ENCODE peak calls at places on chromosomes 6 and 20, in four cellular contexts. X is CD8-positive, alpha-beta T cell; O is dorsolateral prefrontal cortex; Q is AG04449. J is an unnamed sample.

GRCh38 chr6:111803384-111803783 is 69.9 kb downstream of the FYN start:
- DNase-seq in X (no peak), O (no peak), Q (no peak), J (no peak)

GRCh38 chr6:4342407-4343137 is 207.2 kb upstream of the ECI2 start:
- DNase-seq in X (no peak), O (no peak), Q (no peak), J (no peak)

GRCh38 chr6:8628063-8628462 is 192.7 kb upstream of the SLC35B3 start:
- DNase-seq in X (no peak), O (no peak), Q (no peak), J (no peak)

GRCh38 chr6:99522531-99522930 is 7.3 kb upstream of the USP45 start:
- DNase-seq in X (no peak), O (no peak), Q (no peak), J (no peak)

GRCh38 chr6:166106076-166106686 is 61.5 kb downstream of the TBXT start:
- DNase-seq in X (peak; percentile 56), O (peak; percentile 81), Q (peak; percentile 10), J (peak; percentile 42)

GRCh38 chr6:46338098-46338497 is 153.2 kb downstream of the RCAN2 start:
- DNase-seq in X (no peak), O (no peak), Q (no peak), J (no peak)

GRCh38 chr6:37135835-37136694 is 33.9 kb upstream of the PIM1 start:
- DNase-seq in X (no peak), O (no peak), Q (no peak), J (no peak)

GRCh38 chr6:87322304-87323212 is at the start of gene SMIM8:
- DNase-seq in X (peak; percentile 90), O (peak; percentile 87), Q (no peak), J (peak; percentile 70)

GRCh38 chr6:36836771-36837339 is 2.4 kb downstream of the CPNE5 start:
- DNase-seq in X (no peak), O (no peak), Q (no peak), J (no peak)

GRCh38 chr6:46745973-46746372 is 760 bp upstream of the ANKRD66 start:
- DNase-seq in X (no peak), O (no peak), Q (no peak), J (no peak)

GRCh38 chr6:158752613-158753012 is 66.6 kb downstream of the EZR start:
- DNase-seq in X (no peak), O (peak; percentile 88), Q (no peak), J (no peak)

GRCh38 chr6:84645000-84645399 is 119.4 kb downstream of the TBX18 start:
- DNase-seq in X (no peak), O (no peak), Q (no peak), J (no peak)

GRCh38 chr6:342832-343179 is 48.7 kb upstream of the IRF4 start:
- DNase-seq in X (no peak), O (no peak), Q (no peak), J (no peak)

GRCh38 chr6:40996591-40997247 is 42.3 kb downstream of the UNC5CL start:
- DNase-seq in X (no peak), O (no peak), Q (no peak), J (peak; percentile 30)

GRCh38 chr20:41316009-41316408 is 1.5 kb downstream of the ZHX3 start:
- DNase-seq in X (no peak), O (no peak), Q (no peak), J (no peak)

GRCh38 chr6:122673345-122673961 is 63.2 kb downstream of the PKIB start:
- DNase-seq in X (no peak), O (no peak), Q (no peak), J (no peak)

GRCh38 chr6:12516070-12516469 is 200.5 kb upstream of the PHACTR1 start:
- DNase-seq in X (no peak), O (no peak), Q (no peak), J (no peak)

GRCh38 chr6:53910834-53911233 is 116.0 kb downstream of the LRRC1 start:
- DNase-seq in X (no peak), O (peak; percentile 64), Q (no peak), J (no peak)

GRCh38 chr6:150336299-150336698 is 32.5 kb upstream of the IYD start:
- DNase-seq in X (no peak), O (no peak), Q (peak; percentile 19), J (no peak)

GRCh38 chr6:116476021-116476678 is 15.0 kb downstream of the CALHM6 start:
- DNase-seq in X (no peak), O (no peak), Q (no peak), J (no peak)

GRCh38 chr20:47315339-47315662 is 41.2 kb downstream of the ZMYND8 start:
- DNase-seq in X (no peak), O (no peak), Q (no peak), J (peak; percentile 44)

GRCh38 chr20:39298566-39299501 is 336.7 kb downstream of the DHX35 start:
- DNase-seq in X (no peak), O (no peak), Q (no peak), J (no peak)

GRCh38 chr6:158361961-158362634 is 49.8 kb downstream of the TULP4 start:
- DNase-seq in X (no peak), O (no peak), Q (no peak), J (no peak)

GRCh38 chr6:134735461-134735860 is 214.4 kb downstream of the ALDH8A1 start:
- DNase-seq in X (no peak), O (no peak), Q (no peak), J (no peak)

GRCh38 chr20:5191829-5192569 is 65.2 kb downstream of the CDS2 start:
- DNase-seq in X (peak; percentile 53), O (no peak), Q (no peak), J (no peak)

GRCh38 chr20:36152266-36152665 is 2.3 kb upstream of the EPB41L1 start:
- DNase-seq in X (no peak), O (no peak), Q (no peak), J (no peak)

GRCh38 chr6:138600726-138601125 is 101.4 kb upstream of the NHSL1 start:
- DNase-seq in X (no peak), O (no peak), Q (no peak), J (no peak)

GRCh38 chr6:99979953-99980352 is 14.1 kb downstream of the MCHR2 start:
- DNase-seq in X (no peak), O (no peak), Q (no peak), J (no peak)

GRCh38 chr6:16700202-16700997 is 60.9 kb downstream of the ATXN1 start:
- DNase-seq in X (peak; percentile 58), O (no peak), Q (no peak), J (no peak)

GRCh38 chr20:1876975-1877603 is 18.1 kb upstream of the SIRPA start:
- DNase-seq in X (no peak), O (no peak), Q (no peak), J (no peak)

GRCh38 chr6:106069478-106069877 is 16.7 kb upstream of the PRDM1 start:
- DNase-seq in X (no peak), O (no peak), Q (peak; percentile 58), J (no peak)

GRCh38 chr6:113856011-113856551 is 1.1 kb upstream of the MARCKS start:
- DNase-seq in X (no peak), O (no peak), Q (no peak), J (no peak)

GRCh38 chr6:10528170-10528981 is 7.2 kb downstream of the GCNT2 start:
- DNase-seq in X (peak; percentile 56), O (no peak), Q (no peak), J (no peak)

GRCh38 chr20:62914970-62915457 is 11.3 kb downstream of the DIDO1 start:
- DNase-seq in X (no peak), O (no peak), Q (no peak), J (peak; percentile 67)

DNA sequence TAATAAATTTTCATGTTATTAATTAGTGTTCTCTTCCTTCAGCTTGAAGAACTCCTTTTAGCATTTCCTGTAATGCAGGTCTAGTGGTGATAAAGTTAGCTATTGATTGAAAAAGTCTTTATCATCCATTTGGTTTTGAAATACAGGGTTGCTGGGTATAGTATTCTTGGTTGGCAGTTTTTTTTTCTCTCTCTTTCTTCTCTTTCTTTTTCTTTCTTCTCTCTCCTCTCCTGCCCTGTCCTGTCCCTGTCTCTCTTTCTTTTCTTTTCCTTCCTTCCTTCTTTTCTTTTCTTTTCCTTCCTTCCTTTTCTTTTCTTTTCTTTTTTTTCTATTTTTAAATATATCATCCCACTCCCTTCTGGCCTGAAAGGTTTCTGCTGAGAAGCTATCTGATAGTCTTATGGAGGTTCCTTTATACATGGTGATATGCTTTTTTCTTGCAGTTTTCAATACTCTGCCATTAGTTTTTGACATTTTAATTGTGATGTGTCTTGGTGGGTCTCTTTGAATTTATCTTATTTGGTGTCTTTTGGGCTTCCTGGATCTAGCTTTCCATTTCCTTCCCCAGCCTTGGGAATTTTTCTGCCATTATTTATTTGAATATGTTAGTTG is 55.4 kb downstream of the CDC5L start:
- DNase-seq in X (no peak), O (no peak), Q (no peak), J (no peak)
- H3K4me3 ChIP-seq in X (no peak overlapping the region), O (no peak overlapping the region), Q (no peak overlapping the region), J (no peak overlapping the region)

GRCh38 chr6:43077981-43078411 is 1.9 kb downstream of the PTK7 start:
- DNase-seq in X (no peak), O (no peak), Q (no peak), J (no peak)
- H3K4me3 ChIP-seq in X (no peak overlapping the region), O (no peak overlapping the region), Q (peak overlapping the region; percentile 94), J (no peak overlapping the region)

GRCh38 chr20:44208770-44209169 is 1.8 kb downstream of the OSER1 start:
- DNase-seq in X (no peak), O (no peak), Q (no peak), J (no peak)
- H3K4me3 ChIP-seq in X (peak overlapping the region; percentile 18), O (peak overlapping the region; percentile 99), Q (peak overlapping the region; percentile 89), J (peak overlapping the region; percentile 94)

DNA sequence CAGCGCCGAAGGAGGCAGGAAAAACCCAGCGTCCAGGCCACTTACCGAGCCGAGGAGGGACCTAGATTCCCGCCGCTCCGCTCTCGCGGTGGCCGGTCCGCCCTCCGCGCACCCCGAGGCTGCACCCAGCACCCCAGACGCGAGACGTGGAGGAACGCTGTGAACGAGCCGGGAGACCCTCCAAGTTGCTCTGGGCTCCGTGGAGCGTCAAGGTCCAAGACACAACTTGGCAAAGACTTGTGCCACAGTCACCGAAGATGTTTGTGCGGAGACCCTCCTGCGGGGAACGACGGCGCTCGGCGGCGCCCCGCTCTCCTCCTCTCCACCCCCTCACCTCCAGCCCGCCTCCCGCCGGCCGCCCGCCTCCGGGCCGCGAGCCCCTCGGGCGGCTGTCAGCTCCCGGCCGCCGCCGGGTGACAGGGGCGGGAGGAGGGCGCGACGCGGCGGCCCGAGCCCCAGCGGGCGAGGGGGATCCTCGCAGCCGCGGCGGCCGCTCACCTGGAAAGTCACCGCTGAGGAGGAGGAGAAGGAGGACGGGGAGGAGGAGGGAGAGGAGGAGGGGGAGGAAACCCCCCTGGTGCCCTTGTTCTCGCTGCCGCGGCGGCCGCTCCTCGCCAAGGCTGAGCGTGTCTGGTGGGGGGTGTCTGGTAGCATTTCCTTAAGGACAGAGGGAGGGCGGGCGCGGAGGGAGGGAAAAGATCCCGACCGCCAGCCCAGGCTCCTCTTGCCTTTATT is 637 bp upstream of the HIVEP2 start:
- DNase-seq in X (peak; percentile 79), O (peak; percentile 61), Q (no peak), J (no peak)
- H3K4me3 ChIP-seq in X (peak overlapping the region; percentile 73), O (peak overlapping the region; percentile 95), Q (peak overlapping the region; percentile 89), J (peak overlapping the region; percentile 76)

GRCh38 chr20:50635676-50636600 is 55.4 kb downstream of the RIPOR3 start:
- DNase-seq in X (peak; percentile 59), O (no peak), Q (no peak), J (peak; percentile 77)
- H3K4me3 ChIP-seq in X (no peak overlapping the region), O (no peak overlapping the region), Q (no peak overlapping the region), J (peak overlapping the region; percentile 19)

J was measured in NT2/D1.